ENCODE peak calls at places on chromosomes 3 and 15, in nine cellular contexts. B, R, T, Z, U, E, F, Y and I are unnamed samples.

GRCh38 chr3:177569193-177569592 is 371.9 kb upstream of the TBL1XR1 start:
- DNase-seq in B (no peak), R (no peak), T (no peak), Z (no peak), U (no peak), E (no peak), F (no peak), Y (no peak), I (no peak)

GRCh38 chr3:109835958-109836357 is 498.6 kb upstream of the DPPA4 start:
- DNase-seq in B (no peak), R (no peak), T (no peak), Z (no peak), U (no peak), E (no peak), F (no peak), Y (no peak), I (no peak)

GRCh38 chr15:79329186-79329611 is 18.3 kb downstream of the TMED3 start:
- DNase-seq in B (peak), R (peak), T (peak), Z (no peak), U (no peak), E (no peak), F (no peak), Y (peak), I (peak)

GRCh38 chr3:154886437-154886836 is 193.7 kb upstream of the MME start:
- DNase-seq in B (peak), R (peak), T (no peak), Z (no peak), U (no peak), E (no peak), F (no peak), Y (peak), I (peak)

GRCh38 chr3:42515976-42516375 is 13.5 kb downstream of the VIPR1 start:
- DNase-seq in B (no peak), R (no peak), T (no peak), Z (no peak), U (no peak), E (no peak), F (no peak), Y (no peak), I (no peak)

GRCh38 chr3:186746008-186746407 is 28.8 kb downstream of the KNG1 start:
- DNase-seq in B (peak), R (peak), T (peak), Z (peak), U (no peak), E (no peak), F (peak), Y (peak), I (peak)

GRCh38 chr3:52053307-52054304 is 2.8 kb downstream of the DUSP7 start:
- DNase-seq in B (no peak), R (peak), T (no peak), Z (no peak), U (peak), E (no peak), F (no peak), Y (peak), I (peak)

GRCh38 chr3:114095808-114096207 is 39.3 kb downstream of the QTRT2 start:
- DNase-seq in B (no peak), R (no peak), T (no peak), Z (no peak), U (no peak), E (no peak), F (no peak), Y (no peak), I (no peak)

GRCh38 chr3:184351511-184352148 is 9.8 kb downstream of the CLCN2 start:
- DNase-seq in B (no peak), R (no peak), T (no peak), Z (no peak), U (no peak), E (no peak), F (no peak), Y (no peak), I (no peak)

GRCh38 chr3:168134931-168135330 is 39.2 kb upstream of the GOLIM4 start:
- DNase-seq in B (no peak), R (peak), T (no peak), Z (no peak), U (no peak), E (no peak), F (no peak), Y (peak), I (no peak)

GRCh38 chr15:73051402-73051810 is 857 bp upstream of the NEO1 start:
- DNase-seq in B (no peak), R (no peak), T (no peak), Z (peak), U (no peak), E (no peak), F (peak), Y (no peak), I (no peak)

GRCh38 chr3:13023251-13024055 is 49.8 kb downstream of the IQSEC1 start:
- DNase-seq in B (no peak), R (peak), T (no peak), Z (no peak), U (peak), E (peak), F (peak), Y (peak), I (peak)

GRCh38 chr15:47027322-47027946 is 689.9 kb upstream of the SEMA6D start:
- DNase-seq in B (no peak), R (no peak), T (no peak), Z (no peak), U (no peak), E (peak), F (no peak), Y (no peak), I (no peak)

GRCh38 chr15:53530762-53531161 is 228.7 kb downstream of the WDR72 start:
- DNase-seq in B (no peak), R (no peak), T (no peak), Z (no peak), U (no peak), E (no peak), F (no peak), Y (no peak), I (no peak)

GRCh38 chr3:132164469-132165092 is 129.8 kb upstream of the CPNE4 start:
- DNase-seq in B (no peak), R (peak), T (peak), Z (peak), U (no peak), E (no peak), F (peak), Y (peak), I (peak)

GRCh38 chr15:74382004-74382816 is 14.8 kb upstream of the CYP11A1 start:
- DNase-seq in B (peak), R (peak), T (peak), Z (peak), U (peak), E (peak), F (peak), Y (peak), I (peak)

GRCh38 chr3:63557912-63558311 is 94.6 kb upstream of the SNTN start:
- DNase-seq in B (no peak), R (no peak), T (no peak), Z (no peak), U (no peak), E (no peak), F (no peak), Y (no peak), I (no peak)

GRCh38 chr3:134367412-134367811 is 6.8 kb downstream of the AMOTL2 start:
- DNase-seq in B (peak), R (no peak), T (no peak), Z (no peak), U (no peak), E (no peak), F (no peak), Y (no peak), I (no peak)
- TF ChIP-seq CTCF in B (peak), R (peak), T (no peak), Z (no peak), U (no peak), E (peak), F (no peak), Y (no peak), I (no peak)

GRCh38 chr15:98927990-98928389 is 79.6 kb downstream of the PGPEP1L start:
- DNase-seq in B (no peak), R (no peak), T (no peak), Z (no peak), U (no peak), E (peak), F (no peak), Y (no peak), I (no peak)
- H3K4me3 ChIP-seq in B (no peak), R (no peak), T (no peak), Z (no peak), U (no peak), E (no peak), F (no peak), Y (no peak), I (no peak)

GRCh38 chr3:28575100-28575747 is 226.6 kb upstream of the AZI2 start:
- DNase-seq in B (no peak), R (no peak), T (no peak), Z (peak), U (no peak), E (peak), F (no peak), Y (no peak), I (no peak)
- TF ChIP-seq CTCF in B (no peak), R (no peak), T (no peak), Z (no peak), U (no peak), E (no peak), F (no peak), Y (no peak), I (no peak)

DNA sequence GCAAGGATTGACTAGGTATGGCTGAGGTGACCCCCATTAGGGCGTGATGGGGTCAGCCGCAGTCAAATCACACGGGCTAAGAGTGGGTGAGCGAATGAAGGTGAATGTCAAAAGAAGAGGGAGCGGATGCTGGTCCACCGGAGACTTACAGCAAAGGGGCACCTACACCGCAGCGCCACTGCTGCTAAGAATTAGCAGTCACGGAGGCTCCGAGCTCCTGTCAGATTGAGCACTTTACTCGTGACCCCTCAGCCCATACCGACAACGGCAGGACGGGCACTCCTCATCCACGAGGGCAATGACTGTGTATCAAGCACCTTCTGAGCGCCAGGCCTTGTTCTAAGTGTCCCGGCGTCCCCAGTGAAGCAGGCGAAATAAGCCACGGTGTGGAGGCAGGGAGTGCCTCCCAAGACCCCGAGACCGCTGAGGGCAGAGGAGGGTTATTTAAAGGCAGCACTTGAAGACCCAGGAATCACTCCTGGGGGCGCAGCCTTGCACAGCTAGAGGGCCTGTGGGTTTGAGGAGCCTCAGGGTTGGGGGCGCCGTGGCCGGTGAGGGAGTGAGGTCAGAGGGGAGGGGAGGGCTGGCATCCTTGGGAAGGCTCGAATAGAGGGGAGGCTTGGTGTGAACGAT is 61.6 kb upstream of the GATA2 start:
- DNase-seq in B (no peak), R (no peak), T (no peak), Z (no peak), U (no peak), E (no peak), F (no peak), Y (no peak), I (no peak)
- H3K4me3 ChIP-seq in B (no peak), R (no peak), T (no peak), Z (no peak), U (no peak), E (no peak), F (no peak), Y (no peak), I (no peak)

DNA sequence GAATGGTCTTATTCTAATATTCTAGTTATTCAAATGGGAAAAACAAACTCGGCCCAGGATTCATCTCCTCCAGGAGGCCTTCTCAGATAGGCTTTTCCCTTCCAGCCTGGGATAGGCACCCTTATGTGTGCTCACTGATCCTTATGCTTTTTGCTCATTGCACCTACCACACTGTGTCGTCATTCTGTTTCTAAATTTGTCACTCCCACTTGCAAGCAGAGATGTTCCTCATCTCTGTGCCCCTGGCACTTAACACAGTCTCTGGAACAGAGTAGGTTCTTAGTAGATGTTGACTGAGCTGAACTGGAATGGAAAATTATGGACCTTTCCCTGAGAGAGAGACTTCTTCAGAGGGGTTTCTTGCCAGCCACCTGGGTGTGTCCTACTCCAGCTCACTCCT is 18.7 kb upstream of the SPG11 start:
- DNase-seq in B (no peak), R (no peak), T (no peak), Z (no peak), U (no peak), E (no peak), F (no peak), Y (no peak), I (no peak)
- TF ChIP-seq CTCF in B (no peak), R (no peak), T (no peak), Z (no peak), U (no peak), E (no peak), F (no peak), Y (no peak), I (no peak)

DNA sequence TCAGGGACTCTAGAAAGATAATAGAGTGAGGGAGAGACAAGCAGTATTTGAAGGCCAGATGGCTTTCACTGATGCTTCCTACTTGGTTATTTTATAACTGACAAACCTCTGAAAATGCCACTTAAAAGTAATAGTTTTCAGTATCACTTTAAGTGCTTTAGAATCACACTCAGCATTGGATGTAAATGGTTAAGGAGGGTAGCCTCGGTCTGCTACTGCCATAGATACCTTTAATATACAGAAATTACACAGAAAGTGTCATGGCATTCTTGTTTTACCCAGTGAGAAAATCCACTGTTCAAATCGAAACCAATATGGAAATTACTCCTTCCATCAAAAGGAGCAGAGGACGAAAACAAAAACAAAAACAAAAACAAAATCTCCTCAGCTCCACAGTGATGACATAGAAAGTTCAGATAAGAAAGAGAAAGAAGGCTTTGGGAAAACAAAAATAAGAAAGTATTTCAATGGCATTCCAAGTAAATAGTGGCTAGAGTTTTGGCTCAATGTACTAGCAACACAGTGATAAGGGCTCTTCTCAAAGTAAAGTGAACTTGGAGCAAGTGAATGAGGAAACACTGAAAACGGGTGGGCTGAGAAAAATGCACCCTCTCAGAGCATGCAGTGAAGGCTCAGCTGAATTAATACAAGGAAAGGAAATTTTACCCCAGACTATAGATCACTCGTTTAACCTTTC is 43.2 kb upstream of the CD47 start:
- DNase-seq in B (no peak), R (no peak), T (no peak), Z (no peak), U (peak), E (no peak), F (no peak), Y (no peak), I (no peak)
- H3K4me3 ChIP-seq in B (no peak), R (no peak), T (no peak), Z (no peak), U (peak), E (no peak), F (no peak), Y (no peak), I (no peak)

GRCh38 chr15:86919581-86919980 is 839.9 kb downstream of the AGBL1 start:
- DNase-seq in B (peak), R (no peak), T (no peak), Z (no peak), U (no peak), E (no peak), F (no peak), Y (no peak), I (no peak)
- TF ChIP-seq CTCF in B (no peak), R (no peak), T (no peak), Z (no peak), U (no peak), E (no peak), F (no peak), Y (no peak), I (no peak)